ENCODE peak calls at places on chromosomes 2 and 18, in nine cellular contexts. Q, Y, J, N, B, U, S, X and K are unnamed samples.
A peak's percentile ranks its signal among the peaks of the same experiment; 100 is the strongest.

GRCh38 chr18:57543560-57543959 is 42.9 kb downstream of the FECH start:
- DNase-seq in Q (no peak), Y (no peak), J (no peak), N (no peak), B (no peak), U (no peak), S (no peak), X (no peak), K (no peak)

GRCh38 chr2:58109481-58109880 is 62.9 kb downstream of the VRK2 start:
- DNase-seq in Q (no peak), Y (no peak), J (peak; percentile 85), N (no peak), B (peak; percentile 72), U (no peak), S (no peak), X (no peak), K (no peak)

GRCh38 chr2:64862623-64863022 is 126.6 kb upstream of the SLC1A4 start:
- DNase-seq in Q (no peak), Y (no peak), J (no peak), N (no peak), B (no peak), U (no peak), S (no peak), X (no peak), K (no peak)

GRCh38 chr2:153715218-153715617 is 156.5 kb upstream of the GALNT13 start:
- DNase-seq in Q (no peak), Y (no peak), J (no peak), N (no peak), B (peak; percentile 49), U (no peak), S (no peak), X (no peak), K (no peak)

GRCh38 chr2:10951558-10952414 is 40.1 kb downstream of the KCNF1 start:
- DNase-seq in Q (no peak), Y (no peak), J (no peak), N (no peak), B (no peak), U (no peak), S (no peak), X (no peak), K (no peak)

GRCh38 chr2:237558918-237559645 is 7.3 kb upstream of the PRLH start:
- DNase-seq in Q (peak; percentile 63), Y (no peak), J (no peak), N (peak; percentile 86), B (no peak), U (no peak), S (no peak), X (peak; percentile 74), K (no peak)

GRCh38 chr2:234670052-234670451 is 173.2 kb upstream of the ARL4C start:
- DNase-seq in Q (peak; percentile 93), Y (no peak), J (no peak), N (no peak), B (peak; percentile 15), U (no peak), S (no peak), X (no peak), K (no peak)

GRCh38 chr2:5932556-5933469 is 240.6 kb downstream of the SOX11 start:
- DNase-seq in Q (no peak), Y (no peak), J (no peak), N (no peak), B (no peak), U (no peak), S (no peak), X (no peak), K (no peak)

GRCh38 chr2:86221066-86221684 is 21.9 kb downstream of the MRPL35 start:
- DNase-seq in Q (peak; percentile 43), Y (peak; percentile 39), J (peak; percentile 70), N (no peak), B (peak; percentile 90), U (peak; percentile 18), S (peak; percentile 50), X (no peak), K (peak; percentile 22)

GRCh38 chr2:144835634-144836351 is 315.9 kb upstream of the ZEB2 start:
- DNase-seq in Q (peak; percentile 56), Y (no peak), J (peak; percentile 43), N (no peak), B (no peak), U (no peak), S (no peak), X (no peak), K (no peak)

GRCh38 chr2:183149489-183149888 is 25.2 kb downstream of the NUP35 start:
- DNase-seq in Q (peak; percentile 83), Y (no peak), J (peak; percentile 84), N (no peak), B (no peak), U (no peak), S (no peak), X (no peak), K (no peak)

GRCh38 chr18:62080172-62080571 is 106.7 kb downstream of the PIGN start:
- DNase-seq in Q (no peak), Y (no peak), J (no peak), N (no peak), B (no peak), U (no peak), S (no peak), X (no peak), K (no peak)

GRCh38 chr2:194346189-194346588 is 1310.8 kb upstream of the SLC39A10 start:
- DNase-seq in Q (no peak), Y (no peak), J (peak; percentile 43), N (no peak), B (no peak), U (no peak), S (peak; percentile 18), X (no peak), K (no peak)

GRCh38 chr2:176652300-176653182 is 383.3 kb downstream of the MTX2 start:
- DNase-seq in Q (peak; percentile 47), Y (peak; percentile 27), J (peak; percentile 50), N (no peak), B (no peak), U (peak; percentile 60), S (peak; percentile 41), X (no peak), K (no peak)

GRCh38 chr2:218832081-218832480 is 478 bp upstream of the PRKAG3 start:
- DNase-seq in Q (no peak), Y (no peak), J (no peak), N (no peak), B (no peak), U (no peak), S (no peak), X (no peak), K (no peak)

GRCh38 chr2:96091711-96092579 is 24.4 kb downstream of the ADRA2B start:
- DNase-seq in Q (no peak), Y (no peak), J (peak; percentile 41), N (peak; percentile 42), B (peak; percentile 64), U (no peak), S (no peak), X (peak; percentile 31), K (no peak)

GRCh38 chr2:161250864-161251436 is 57.3 kb upstream of the PSMD14 start:
- DNase-seq in Q (peak; percentile 44), Y (no peak), J (peak; percentile 92), N (no peak), B (peak; percentile 55), U (peak; percentile 66), S (no peak), X (no peak), K (peak; percentile 45)

DNA sequence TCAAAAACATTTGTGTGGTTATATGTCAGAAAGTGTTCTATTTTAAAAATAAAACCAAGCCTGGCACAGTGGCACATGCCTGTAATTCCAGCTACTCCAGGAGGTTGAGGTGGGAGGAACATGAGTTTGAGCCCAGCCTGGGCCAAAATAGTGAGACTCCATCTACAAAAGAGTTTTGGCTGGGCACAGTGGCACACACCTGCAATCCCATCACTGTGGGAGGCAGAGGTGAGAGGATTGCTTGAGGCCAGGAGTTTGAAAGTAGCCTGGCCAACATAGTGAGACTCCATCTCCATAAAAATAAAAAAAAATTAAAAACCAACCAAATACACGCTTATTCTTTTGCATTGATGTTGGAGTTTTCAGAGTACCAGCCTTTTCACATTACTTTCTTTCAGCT is 9.6 kb downstream of the ANKRD12 start:
- DNase-seq in Q (no peak), Y (no peak), J (no peak), N (no peak), B (no peak), U (no peak), S (no peak), X (no peak), K (no peak)
- H3K27ac ChIP-seq in Q (peak overlapping the region; percentile 10), Y (no peak overlapping the region), J (no peak overlapping the region), N (peak overlapping the region; percentile 25), B (no peak overlapping the region), U (peak overlapping the region; percentile 69), S (no peak overlapping the region), X (no peak overlapping the region), K (no peak overlapping the region)

DNA sequence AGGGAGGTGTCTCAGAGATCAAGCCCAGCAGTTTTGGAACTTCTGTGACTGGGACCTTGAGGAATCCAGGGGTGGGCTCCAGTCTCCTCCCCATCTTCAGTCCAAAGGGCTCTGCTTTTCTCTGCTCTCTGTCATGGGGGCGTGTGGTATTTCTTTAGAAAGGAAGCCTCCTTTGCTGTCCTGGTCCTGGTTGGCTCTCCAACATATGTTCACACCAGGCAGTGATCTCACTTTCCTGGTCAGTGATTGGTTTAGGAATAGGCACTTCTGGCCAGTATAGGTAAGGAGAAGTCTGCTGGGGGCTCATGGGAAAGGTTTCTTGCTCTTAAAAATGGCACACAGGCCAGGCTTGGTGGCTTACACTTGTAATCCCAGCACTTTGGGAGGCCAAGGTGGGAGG is 115.5 kb upstream of the HAAO start:
- DNase-seq in Q (no peak), Y (no peak), J (no peak), N (no peak), B (no peak), U (no peak), S (no peak), X (no peak), K (no peak)
- H3K27ac ChIP-seq in Q (no peak overlapping the region), Y (no peak overlapping the region), J (no peak overlapping the region), N (no peak overlapping the region), B (no peak overlapping the region), U (no peak overlapping the region), S (no peak overlapping the region), X (peak overlapping the region; percentile 80), K (no peak overlapping the region)

GRCh38 chr18:23828426-23828825 is 139.2 kb downstream of the LAMA3 start:
- DNase-seq in Q (peak; percentile 77), Y (peak; percentile 69), J (peak; percentile 72), N (no peak), B (no peak), U (no peak), S (no peak), X (no peak), K (no peak)
- H3K27ac ChIP-seq in Q (no peak overlapping the region), Y (peak overlapping the region; percentile 32), J (no peak overlapping the region), N (no peak overlapping the region), B (no peak overlapping the region), U (no peak overlapping the region), S (no peak overlapping the region), X (no peak overlapping the region), K (no peak overlapping the region)

DNA sequence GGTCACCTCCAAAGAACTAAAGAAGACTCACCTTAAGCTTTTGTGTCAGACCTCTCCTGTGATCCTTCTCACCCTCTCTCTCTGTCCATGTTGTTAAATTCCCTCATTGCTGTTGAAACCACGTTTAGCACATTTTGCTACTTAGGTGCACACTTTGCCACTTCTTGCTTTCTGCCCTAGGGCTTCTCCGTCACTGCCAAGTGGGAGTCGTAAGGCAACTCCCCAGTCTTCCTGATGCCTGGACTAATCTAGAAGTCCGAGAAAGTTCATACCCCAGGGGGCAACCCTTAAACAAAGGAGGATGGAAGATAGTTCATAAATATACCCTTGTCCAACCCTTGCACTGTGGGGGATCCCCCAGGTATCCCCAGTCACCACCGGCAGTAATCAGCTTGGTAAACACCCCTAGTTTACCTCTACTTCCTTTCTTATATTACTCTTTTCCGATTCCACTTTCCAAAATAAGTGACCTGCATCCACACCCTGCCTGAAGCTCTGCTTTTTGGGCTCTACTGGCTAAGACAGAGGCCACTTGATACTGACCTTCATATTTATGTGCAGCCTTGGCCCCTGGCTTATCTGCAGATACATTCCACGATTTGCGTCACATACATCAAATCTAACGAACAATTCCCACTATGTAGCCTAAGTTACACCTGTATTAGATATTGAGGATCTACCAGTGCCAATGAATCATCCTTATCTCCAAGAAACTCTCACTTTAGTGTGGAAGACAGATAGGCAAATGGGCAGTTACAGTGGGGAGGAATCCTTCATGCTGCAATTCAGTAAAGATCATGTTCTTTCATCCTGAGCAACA is 776.2 kb downstream of the RNF144A start:
- DNase-seq in Q (no peak), Y (no peak), J (no peak), N (no peak), B (no peak), U (no peak), S (no peak), X (no peak), K (no peak)
- H3K27ac ChIP-seq in Q (peak overlapping the region; percentile 31), Y (no peak overlapping the region), J (no peak overlapping the region), N (no peak overlapping the region), B (no peak overlapping the region), U (no peak overlapping the region), S (no peak overlapping the region), X (no peak overlapping the region), K (no peak overlapping the region)